ENCODE peak calls at places on chromosome 18, in ten cellular contexts. A, U, T, Y, K, L, P, G, O and F are unnamed samples.

GRCh38 chr18:3703732-3704176 is 253.8 kb downstream of the TGIF1 start:
- DNase-seq in A (no peak), K (peak; percentile 28), O (no peak), U (peak; percentile 65), T (peak; percentile 28), P (peak; percentile 95), Y (peak; percentile 82), L (peak; percentile 89), G (peak; percentile 76), F (peak; percentile 49)

GRCh38 chr18:28099237-28099636 is 77.7 kb downstream of the CDH2 start:
- DNase-seq in L (no peak), T (no peak), U (no peak), O (no peak), P (no peak), G (no peak), K (no peak), A (no peak), Y (no peak), F (no peak)

GRCh38 chr18:24869285-24869684 is 408.8 kb downstream of the HRH4 start:
- DNase-seq in O (no peak), G (no peak), U (no peak), T (no peak), A (no peak), P (no peak), Y (no peak), K (no peak), L (no peak), F (no peak)

GRCh38 chr18:26706796-26707406 is 158.5 kb upstream of the KCTD1 start:
- DNase-seq in A (no peak), U (no peak), L (no peak), G (no peak), O (peak; percentile 42), T (no peak), Y (no peak), P (no peak), K (no peak), F (no peak)

GRCh38 chr18:37673196-37673595 is 107.6 kb upstream of the CELF4 start:
- DNase-seq in U (no peak), Y (no peak), G (peak; percentile 18), L (no peak), K (no peak), P (no peak), T (no peak), A (no peak), O (no peak), F (no peak)

GRCh38 chr18:76169733-76170132 is 325.3 kb downstream of the ZNF516 start:
- DNase-seq in A (no peak), O (no peak), L (no peak), T (no peak), G (no peak), Y (no peak), P (no peak), K (no peak), U (no peak), F (no peak)

GRCh38 chr18:54720590-54720989 is 107.7 kb upstream of the RAB27B start:
- DNase-seq in L (no peak), T (no peak), U (no peak), K (no peak), P (no peak), A (no peak), Y (no peak), O (no peak), G (no peak), F (no peak)

GRCh38 chr18:45828917-45829811 is 3.7 kb downstream of the SIGLEC15 start:
- DNase-seq in Y (no peak), O (no peak), A (no peak), U (no peak), G (peak; percentile 52), P (peak; percentile 86), T (no peak), L (peak; percentile 52), K (no peak), F (no peak)

GRCh38 chr18:55522011-55522410 is 66.0 kb downstream of the TCF4 start:
- DNase-seq in P (no peak), G (no peak), L (no peak), U (peak; percentile 84), O (peak; percentile 9), A (no peak), T (no peak), Y (no peak), K (no peak), F (peak; percentile 30)

GRCh38 chr18:11246466-11246865 is 97.1 kb upstream of the PIEZO2 start:
- DNase-seq in P (no peak), A (no peak), L (peak; percentile 12), G (no peak), Y (no peak), O (no peak), K (no peak), T (no peak), U (no peak), F (no peak)

GRCh38 chr18:37565985-37566478 is 434 bp upstream of the CELF4 start:
- DNase-seq in O (peak; percentile 14), G (peak; percentile 83), T (peak; percentile 54), U (peak; percentile 67), Y (peak; percentile 64), L (peak; percentile 31), K (peak; percentile 89), A (no peak), P (peak; percentile 85), F (no peak)

GRCh38 chr18:6488956-6489355 is 74.2 kb upstream of the L3MBTL4 start:
- DNase-seq in G (no peak), A (no peak), K (no peak), L (no peak), U (no peak), O (no peak), P (no peak), T (no peak), Y (no peak), F (no peak)

GRCh38 chr18:61085036-61085435 is 248.2 kb upstream of the CDH20 start:
- DNase-seq in K (no peak), G (no peak), A (no peak), Y (no peak), U (no peak), P (no peak), T (no peak), O (no peak), L (no peak), F (no peak)

GRCh38 chr18:46335551-46336059 is 231.4 kb downstream of the HAUS1 start:
- DNase-seq in P (peak; percentile 53), K (no peak), U (peak; percentile 61), G (peak; percentile 71), A (no peak), T (no peak), O (no peak), Y (no peak), L (no peak), F (no peak)

GRCh38 chr18:61975526-61976326 is 82.9 kb upstream of the RNF152 start:
- DNase-seq in T (no peak), A (no peak), O (no peak), K (no peak), P (no peak), G (no peak), U (no peak), L (no peak), Y (no peak), F (no peak)

GRCh38 chr18:44946529-44947113 is 265.9 kb downstream of the SETBP1 start:
- DNase-seq in A (no peak), U (no peak), G (no peak), K (peak; percentile 88), O (no peak), Y (no peak), P (no peak), T (no peak), L (no peak), F (no peak)

GRCh38 chr18:57447154-57447621 is 12.0 kb downstream of the ONECUT2 start:
- DNase-seq in L (peak; percentile 22), O (no peak), K (peak; percentile 11), P (peak; percentile 89), G (peak; percentile 92), T (no peak), U (peak; percentile 85), Y (no peak), A (no peak), F (no peak)

GRCh38 chr18:57437782-57438668 is 2.9 kb downstream of the ONECUT2 start:
- DNase-seq in O (peak; percentile 20), L (peak; percentile 46), T (no peak), K (peak; percentile 92), A (no peak), G (peak; percentile 91), Y (peak; percentile 57), U (peak; percentile 92), P (peak; percentile 87), F (no peak)

GRCh38 chr18:23189768-23190661 is 54.7 kb downstream of the CABLES1 start:
- DNase-seq in T (no peak), U (no peak), O (no peak), G (no peak), P (peak; percentile 42), L (no peak), A (no peak), Y (no peak), K (no peak), F (no peak)

GRCh38 chr18:27124196-27124595 is 60.9 kb downstream of the CHST9 start:
- DNase-seq in Y (no peak), K (no peak), P (no peak), L (no peak), U (no peak), A (no peak), G (no peak), O (no peak), T (no peak), F (no peak)

GRCh38 chr18:79770501-79770815 is 27.3 kb upstream of the KCNG2 start:
- DNase-seq in A (no peak), O (no peak), L (no peak), P (no peak), G (no peak), Y (peak; percentile 42), T (no peak), K (no peak), U (peak; percentile 6), F (no peak)

GRCh38 chr18:25298853-25299274 is 53.1 kb downstream of the ZNF521 start:
- DNase-seq in T (peak; percentile 65), P (no peak), A (no peak), O (no peak), G (no peak), K (no peak), L (peak; percentile 86), U (no peak), Y (peak; percentile 64), F (peak; percentile 50)

GRCh38 chr18:13281406-13281805 is 62.8 kb downstream of the LDLRAD4 start:
- DNase-seq in Y (no peak), T (no peak), O (no peak), G (no peak), L (no peak), K (no peak), A (no peak), P (no peak), U (no peak), F (no peak)

GRCh38 chr18:6819332-6819731 is 89.8 kb downstream of the ARHGAP28 start:
- DNase-seq in T (no peak), A (no peak), Y (no peak), P (no peak), G (no peak), L (no peak), K (no peak), U (no peak), O (no peak), F (no peak)

GRCh38 chr18:36762074-36762473 is 66.7 kb downstream of the TPGS2 start:
- DNase-seq in U (no peak), G (no peak), A (no peak), O (no peak), T (no peak), L (no peak), Y (no peak), K (no peak), P (no peak), F (no peak)